ENCODE peak calls at places on chromosomes 3 and 15, in eight cellular contexts. One of them, this sample, is unnamed.

GRCh38 chr3:157608006-157608405 is 104.8 kb upstream of the VEPH1 start:
- DNase-seq in fibroblast of the aortic adventitia: no peak
- DNase-seq in heart left ventricle: no peak
- DNase-seq in lower leg skin: no peak
- DNase-seq in AG04450: no peak
- DNase-seq in PC-3: no peak
- DNase-seq in CD8-positive, alpha-beta T cell: no peak
- DNase-seq in bronchial epithelial cell: no peak
- DNase-seq in this sample: no peak

GRCh38 chr3:128260275-128260674 is 107.0 kb downstream of the EEFSEC start:
- DNase-seq in fibroblast of the aortic adventitia: no peak
- DNase-seq in heart left ventricle: no peak
- DNase-seq in lower leg skin: no peak
- DNase-seq in AG04450: no peak
- DNase-seq in PC-3: no peak
- DNase-seq in CD8-positive, alpha-beta T cell: no peak
- DNase-seq in bronchial epithelial cell: no peak
- DNase-seq in this sample: no peak

GRCh38 chr15:71469393-71469792 is 341.0 kb upstream of the NR2E3 start:
- DNase-seq in fibroblast of the aortic adventitia: peak
- DNase-seq in heart left ventricle: no peak
- DNase-seq in lower leg skin: no peak
- DNase-seq in AG04450: no peak
- DNase-seq in PC-3: no peak
- DNase-seq in CD8-positive, alpha-beta T cell: no peak
- DNase-seq in bronchial epithelial cell: no peak
- DNase-seq in this sample: no peak

GRCh38 chr15:68789921-68790575 is 30.6 kb downstream of the ANP32A start:
- DNase-seq in fibroblast of the aortic adventitia: no peak
- DNase-seq in heart left ventricle: no peak
- DNase-seq in lower leg skin: no peak
- DNase-seq in AG04450: no peak
- DNase-seq in PC-3: no peak
- DNase-seq in CD8-positive, alpha-beta T cell: no peak
- DNase-seq in bronchial epithelial cell: no peak
- DNase-seq in this sample: peak

GRCh38 chr15:65653341-65653740 is 31.6 kb downstream of the SLC24A1 start:
- DNase-seq in fibroblast of the aortic adventitia: peak
- DNase-seq in heart left ventricle: no peak
- DNase-seq in lower leg skin: no peak
- DNase-seq in AG04450: no peak
- DNase-seq in PC-3: peak
- DNase-seq in CD8-positive, alpha-beta T cell: no peak
- DNase-seq in bronchial epithelial cell: peak
- DNase-seq in this sample: peak

GRCh38 chr3:193946945-193947344 is 189.0 kb upstream of the HES1 start:
- DNase-seq in fibroblast of the aortic adventitia: no peak
- DNase-seq in heart left ventricle: no peak
- DNase-seq in lower leg skin: no peak
- DNase-seq in AG04450: no peak
- DNase-seq in PC-3: peak
- DNase-seq in CD8-positive, alpha-beta T cell: no peak
- DNase-seq in bronchial epithelial cell: peak
- DNase-seq in this sample: no peak

GRCh38 chr3:115804722-115805121 is 181.4 kb downstream of the GAP43 start:
- DNase-seq in fibroblast of the aortic adventitia: peak
- DNase-seq in heart left ventricle: no peak
- DNase-seq in lower leg skin: no peak
- DNase-seq in AG04450: no peak
- DNase-seq in PC-3: peak
- DNase-seq in CD8-positive, alpha-beta T cell: no peak
- DNase-seq in bronchial epithelial cell: peak
- DNase-seq in this sample: peak

GRCh38 chr15:63497642-63498100 is 6.7 kb upstream of the USP3 start:
- DNase-seq in fibroblast of the aortic adventitia: no peak
- DNase-seq in heart left ventricle: no peak
- DNase-seq in lower leg skin: no peak
- DNase-seq in AG04450: no peak
- DNase-seq in PC-3: no peak
- DNase-seq in CD8-positive, alpha-beta T cell: peak
- DNase-seq in bronchial epithelial cell: no peak
- DNase-seq in this sample: no peak

GRCh38 chr3:49265987-49266386 is 11.0 kb downstream of the C3orf62 start:
- DNase-seq in fibroblast of the aortic adventitia: no peak
- DNase-seq in heart left ventricle: no peak
- DNase-seq in lower leg skin: no peak
- DNase-seq in AG04450: no peak
- DNase-seq in PC-3: no peak
- DNase-seq in CD8-positive, alpha-beta T cell: no peak
- DNase-seq in bronchial epithelial cell: no peak
- DNase-seq in this sample: no peak

GRCh38 chr3:112132554-112132953 is 494 bp downstream of the GCSAM start:
- DNase-seq in fibroblast of the aortic adventitia: no peak
- DNase-seq in heart left ventricle: no peak
- DNase-seq in lower leg skin: no peak
- DNase-seq in AG04450: no peak
- DNase-seq in PC-3: no peak
- DNase-seq in CD8-positive, alpha-beta T cell: no peak
- DNase-seq in bronchial epithelial cell: no peak
- DNase-seq in this sample: no peak

GRCh38 chr3:111695584-111696213 is 100.6 kb upstream of the ZBED2 start:
- DNase-seq in fibroblast of the aortic adventitia: peak
- DNase-seq in heart left ventricle: no peak
- DNase-seq in lower leg skin: no peak
- DNase-seq in AG04450: peak
- DNase-seq in PC-3: peak
- DNase-seq in CD8-positive, alpha-beta T cell: no peak
- DNase-seq in bronchial epithelial cell: peak
- DNase-seq in this sample: peak

GRCh38 chr3:25820372-25820771 is 30.5 kb downstream of the OXSM start:
- DNase-seq in fibroblast of the aortic adventitia: peak
- DNase-seq in heart left ventricle: no peak
- DNase-seq in lower leg skin: no peak
- DNase-seq in AG04450: peak
- DNase-seq in PC-3: peak
- DNase-seq in CD8-positive, alpha-beta T cell: no peak
- DNase-seq in bronchial epithelial cell: peak
- DNase-seq in this sample: peak

GRCh38 chr15:89781891-89782618 is 5.9 kb downstream of the MESP2 start:
- DNase-seq in fibroblast of the aortic adventitia: peak
- DNase-seq in heart left ventricle: no peak
- DNase-seq in lower leg skin: no peak
- DNase-seq in AG04450: no peak
- DNase-seq in PC-3: peak
- DNase-seq in CD8-positive, alpha-beta T cell: no peak
- DNase-seq in bronchial epithelial cell: peak
- DNase-seq in this sample: peak

GRCh38 chr3:14319654-14320182 is 82.7 kb upstream of the SLC6A6 start:
- DNase-seq in fibroblast of the aortic adventitia: peak
- DNase-seq in heart left ventricle: no peak
- DNase-seq in lower leg skin: no peak
- DNase-seq in AG04450: peak
- DNase-seq in PC-3: peak
- DNase-seq in CD8-positive, alpha-beta T cell: no peak
- DNase-seq in bronchial epithelial cell: peak
- DNase-seq in this sample: peak

GRCh38 chr15:50166216-50166615 is 15.8 kb upstream of the SLC27A2 start:
- DNase-seq in fibroblast of the aortic adventitia: peak
- DNase-seq in heart left ventricle: no peak
- DNase-seq in lower leg skin: no peak
- DNase-seq in AG04450: peak
- DNase-seq in PC-3: no peak
- DNase-seq in CD8-positive, alpha-beta T cell: no peak
- DNase-seq in bronchial epithelial cell: peak
- DNase-seq in this sample: peak

GRCh38 chr3:86991840-86992430 is 986 bp upstream of the VGLL3 start:
- DNase-seq in fibroblast of the aortic adventitia: no peak
- DNase-seq in heart left ventricle: no peak
- DNase-seq in lower leg skin: no peak
- DNase-seq in AG04450: no peak
- DNase-seq in PC-3: peak
- DNase-seq in CD8-positive, alpha-beta T cell: no peak
- DNase-seq in bronchial epithelial cell: peak
- DNase-seq in this sample: no peak

GRCh38 chr3:25542571-25543039 is 114.5 kb downstream of the RARB start:
- DNase-seq in fibroblast of the aortic adventitia: no peak
- DNase-seq in heart left ventricle: no peak
- DNase-seq in lower leg skin: no peak
- DNase-seq in AG04450: no peak
- DNase-seq in PC-3: no peak
- DNase-seq in CD8-positive, alpha-beta T cell: no peak
- DNase-seq in bronchial epithelial cell: peak
- DNase-seq in this sample: peak

GRCh38 chr3:197546307-197547085 is 9.3 kb downstream of the BDH1 start:
- DNase-seq in fibroblast of the aortic adventitia: no peak
- DNase-seq in heart left ventricle: no peak
- DNase-seq in lower leg skin: no peak
- DNase-seq in AG04450: no peak
- DNase-seq in PC-3: no peak
- DNase-seq in CD8-positive, alpha-beta T cell: no peak
- DNase-seq in bronchial epithelial cell: no peak
- DNase-seq in this sample: no peak

GRCh38 chr3:44659434-44659833 is 10.9 kb downstream of the ZNF35 start:
- DNase-seq in fibroblast of the aortic adventitia: no peak
- DNase-seq in heart left ventricle: no peak
- DNase-seq in lower leg skin: no peak
- DNase-seq in AG04450: no peak
- DNase-seq in PC-3: no peak
- DNase-seq in CD8-positive, alpha-beta T cell: no peak
- DNase-seq in bronchial epithelial cell: no peak
- DNase-seq in this sample: no peak

GRCh38 chr3:44661189-44661588 is 12.7 kb downstream of the ZNF35 start:
- DNase-seq in fibroblast of the aortic adventitia: no peak
- DNase-seq in heart left ventricle: no peak
- DNase-seq in lower leg skin: no peak
- DNase-seq in AG04450: no peak
- DNase-seq in PC-3: peak
- DNase-seq in CD8-positive, alpha-beta T cell: no peak
- DNase-seq in bronchial epithelial cell: peak
- DNase-seq in this sample: no peak

GRCh38 chr3:44659015-44659414 is 10.5 kb downstream of the ZNF35 start:
- DNase-seq in fibroblast of the aortic adventitia: no peak
- DNase-seq in heart left ventricle: no peak
- DNase-seq in lower leg skin: no peak
- DNase-seq in AG04450: no peak
- DNase-seq in PC-3: no peak
- DNase-seq in CD8-positive, alpha-beta T cell: no peak
- DNase-seq in bronchial epithelial cell: no peak
- DNase-seq in this sample: no peak
- H3K4me3 ChIP-seq in fibroblast of the aortic adventitia: no peak
- H3K4me3 ChIP-seq in heart left ventricle: no peak
- H3K4me3 ChIP-seq in lower leg skin: no peak
- H3K4me3 ChIP-seq in AG04450: no peak
- H3K4me3 ChIP-seq in PC-3: no peak
- H3K4me3 ChIP-seq in CD8-positive, alpha-beta T cell: no peak
- H3K4me3 ChIP-seq in bronchial epithelial cell: no peak
- H3K4me3 ChIP-seq in this sample: no peak

GRCh38 chr15:79432345-79433311 is 492 bp downstream of the MINAR1 start:
- DNase-seq in fibroblast of the aortic adventitia: peak
- DNase-seq in heart left ventricle: no peak
- DNase-seq in lower leg skin: no peak
- DNase-seq in AG04450: no peak
- DNase-seq in PC-3: no peak
- DNase-seq in CD8-positive, alpha-beta T cell: no peak
- DNase-seq in bronchial epithelial cell: no peak
- DNase-seq in this sample: no peak
- TF ChIP-seq CTCF in fibroblast of the aortic adventitia: no peak
- TF ChIP-seq CTCF in heart left ventricle: no peak
- TF ChIP-seq CTCF in lower leg skin: no peak
- TF ChIP-seq CTCF in AG04450: no peak
- TF ChIP-seq CTCF in PC-3: no peak
- TF ChIP-seq CTCF in CD8-positive, alpha-beta T cell: no peak
- TF ChIP-seq CTCF in bronchial epithelial cell: no peak
- TF ChIP-seq CTCF in this sample: no peak

GRCh38 chr3:184277366-184277765 is 1.5 kb downstream of the ECE2 start:
- DNase-seq in fibroblast of the aortic adventitia: no peak
- DNase-seq in heart left ventricle: no peak
- DNase-seq in lower leg skin: no peak
- DNase-seq in AG04450: no peak
- DNase-seq in PC-3: no peak
- DNase-seq in CD8-positive, alpha-beta T cell: no peak
- DNase-seq in bronchial epithelial cell: no peak
- DNase-seq in this sample: no peak

GRCh38 chr3:184272269-184272668 is 3.6 kb upstream of the ECE2 start:
- DNase-seq in fibroblast of the aortic adventitia: no peak
- DNase-seq in heart left ventricle: no peak
- DNase-seq in lower leg skin: no peak
- DNase-seq in AG04450: no peak
- DNase-seq in PC-3: no peak
- DNase-seq in CD8-positive, alpha-beta T cell: no peak
- DNase-seq in bronchial epithelial cell: no peak
- DNase-seq in this sample: no peak

GRCh38 chr3:184275961-184276910 is at the start of gene ECE2:
- DNase-seq in fibroblast of the aortic adventitia: no peak
- DNase-seq in heart left ventricle: no peak
- DNase-seq in lower leg skin: no peak
- DNase-seq in AG04450: no peak
- DNase-seq in PC-3: no peak
- DNase-seq in CD8-positive, alpha-beta T cell: no peak
- DNase-seq in bronchial epithelial cell: no peak
- DNase-seq in this sample: no peak

GRCh38 chr3:184275302-184275701 is 520 bp upstream of the ECE2 start:
- DNase-seq in fibroblast of the aortic adventitia: no peak
- DNase-seq in heart left ventricle: no peak
- DNase-seq in lower leg skin: no peak
- DNase-seq in AG04450: no peak
- DNase-seq in PC-3: no peak
- DNase-seq in CD8-positive, alpha-beta T cell: no peak
- DNase-seq in bronchial epithelial cell: no peak
- DNase-seq in this sample: no peak
- H3K4me3 ChIP-seq in fibroblast of the aortic adventitia: no peak
- H3K4me3 ChIP-seq in heart left ventricle: no peak
- H3K4me3 ChIP-seq in lower leg skin: no peak
- H3K4me3 ChIP-seq in AG04450: no peak
- H3K4me3 ChIP-seq in PC-3: no peak
- H3K4me3 ChIP-seq in CD8-positive, alpha-beta T cell: no peak
- H3K4me3 ChIP-seq in bronchial epithelial cell: no peak
- H3K4me3 ChIP-seq in this sample: no peak

GRCh38 chr3:178155521-178155920 is 380.7 kb upstream of the KCNMB2 start:
- DNase-seq in fibroblast of the aortic adventitia: no peak
- DNase-seq in heart left ventricle: no peak
- DNase-seq in lower leg skin: no peak
- DNase-seq in AG04450: no peak
- DNase-seq in PC-3: peak
- DNase-seq in CD8-positive, alpha-beta T cell: no peak
- DNase-seq in bronchial epithelial cell: no peak
- DNase-seq in this sample: no peak
- TF ChIP-seq CTCF in fibroblast of the aortic adventitia: no peak
- TF ChIP-seq CTCF in heart left ventricle: peak
- TF ChIP-seq CTCF in lower leg skin: no peak
- TF ChIP-seq CTCF in AG04450: no peak
- TF ChIP-seq CTCF in PC-3: peak
- TF ChIP-seq CTCF in CD8-positive, alpha-beta T cell: no peak
- TF ChIP-seq CTCF in bronchial epithelial cell: peak
- TF ChIP-seq CTCF in this sample: no peak

This sample was measured in fibroblast of pulmonary artery.